ENCODE peak calls at places on chromosomes 1 and 21, in eight cellular contexts. X is Calu3; S is activated T-cell treated with anti-CD3 and anti-CD28 coated beads for 1 hour; P is HT1080; U is GM23248; J is HCT116; V is colonic mucosa; O is stimulated activated CD4-positive, alpha-beta T cell treated with anti-CD3 and anti-CD28 coated beads, Interleukin-1b, Interleukin-23, amount 100 ng/mL, for 1 hour. T is an unnamed sample.

GRCh38 chr1:94325379-94326302 is 88.3 kb upstream of the ARHGAP29 start:
- DNase-seq in X (peak), S (no peak), P (peak), U (peak), J (peak), V (no peak), O (no peak), T (no peak)

GRCh38 chr1:89721351-89721750 is 88.4 kb downstream of the LRRC8C start:
- DNase-seq in X (no peak), S (no peak), P (peak), U (peak), J (no peak), V (no peak), O (no peak), T (no peak)

GRCh38 chr1:48203287-48203900 is 19.1 kb upstream of the SLC5A9 start:
- DNase-seq in X (peak), S (no peak), P (peak), U (peak), J (peak), V (no peak), O (no peak), T (no peak)

GRCh38 chr1:30422251-30422650 is 301.1 kb downstream of the MATN1 start:
- DNase-seq in X (no peak), S (no peak), P (no peak), U (no peak), J (no peak), V (no peak), O (no peak), T (peak)

GRCh38 chr1:188670837-188671236 is 1806.8 kb downstream of the BRINP3 start:
- DNase-seq in X (peak), S (no peak), P (peak), U (no peak), J (peak), V (no peak), O (no peak), T (no peak)

GRCh38 chr1:57017717-57018116 is 51.9 kb upstream of the C8B start:
- DNase-seq in X (no peak), S (no peak), P (no peak), U (peak), J (peak), V (no peak), O (no peak), T (no peak)

GRCh38 chr1:39852876-39853275 is 30.4 kb downstream of the TRIT1 start:
- DNase-seq in X (no peak), S (no peak), P (no peak), U (no peak), J (no peak), V (no peak), O (no peak), T (no peak)

GRCh38 chr1:168628807-168629206 is 52.4 kb downstream of the XCL1 start:
- DNase-seq in X (peak), S (no peak), P (peak), U (peak), J (peak), V (no peak), O (no peak), T (no peak)

GRCh38 chr1:226482975-226483660 is 65.4 kb upstream of the STUM start:
- DNase-seq in X (no peak), S (no peak), P (peak), U (no peak), J (no peak), V (no peak), O (no peak), T (no peak)

GRCh38 chr1:182357913-182358312 is 33.7 kb downstream of the GLUL start:
- DNase-seq in X (no peak), S (no peak), P (no peak), U (no peak), J (no peak), V (no peak), O (no peak), T (no peak)

GRCh38 chr21:29025328-29025713 is 853 bp downstream of the USP16 start:
- DNase-seq in X (no peak), S (no peak), P (peak), U (peak), J (no peak), V (no peak), O (no peak), T (no peak)

GRCh38 chr1:116569776-116570357 is 959 bp downstream of the CD58 start:
- DNase-seq in X (peak), S (peak), P (peak), U (peak), J (peak), V (peak), O (no peak), T (peak)

T was measured in activated effector memory CD4-positive, alpha-beta T cell treated with anti-CD3 and anti-CD28 coated beads, Interleukin-2, amount 50 U/mL, for 16 hours.